ENCODE peak calls at places on chromosomes 2 and 18, in six cellular contexts. T, B, G, X, P and W are unnamed samples.

GRCh38 chr2:209519911-209520310 is 96.1 kb downstream of the MAP2 start:
- DNase-seq in B (no peak), T (no peak), X (no peak), P (no peak), G (peak; percentile 1), W (no peak)

GRCh38 chr2:3522851-3523481 is 3.6 kb upstream of the ADI1 start:
- DNase-seq in T (no peak), G (no peak), B (no peak), P (no peak), X (peak; percentile 70), W (no peak)

GRCh38 chr18:12779456-12779855 is 76.6 kb downstream of the PSMG2 start:
- DNase-seq in B (no peak), G (no peak), P (no peak), X (no peak), T (no peak), W (no peak)

GRCh38 chr2:133213651-133214050 is 354.6 kb downstream of the NCKAP5 start:
- DNase-seq in P (no peak), X (no peak), G (no peak), B (no peak), T (no peak), W (no peak)

GRCh38 chr18:62781893-62782292 is 66.6 kb downstream of the PHLPP1 start:
- DNase-seq in T (no peak), G (no peak), P (no peak), B (no peak), X (peak; percentile 80), W (no peak)

GRCh38 chr2:128788636-128789220 is 470.1 kb upstream of the HS6ST1 start:
- DNase-seq in X (no peak), T (no peak), G (no peak), B (peak; percentile 41), P (no peak), W (no peak)

GRCh38 chr18:36127866-36128845 is 984 bp downstream of the SLC39A6 start:
- DNase-seq in G (peak; percentile 75), B (no peak), X (peak; percentile 34), T (no peak), P (no peak), W (no peak)

GRCh38 chr2:12884713-12885282 is 168.1 kb downstream of the TRIB2 start:
- DNase-seq in P (peak; percentile 83), G (no peak), B (peak; percentile 76), T (no peak), X (peak; percentile 86), W (no peak)

GRCh38 chr2:39542523-39542922 is 105.4 kb upstream of the MAP4K3 start:
- DNase-seq in T (no peak), G (no peak), X (no peak), P (no peak), B (no peak), W (no peak)

GRCh38 chr2:161068670-161069069 is 91.6 kb upstream of the TANK start:
- DNase-seq in T (no peak), G (no peak), X (peak; percentile 34), P (no peak), B (no peak), W (no peak)

GRCh38 chr18:5097116-5097703 is 99.8 kb downstream of the AKAIN1 start:
- DNase-seq in G (no peak), T (no peak), P (no peak), B (no peak), X (no peak), W (no peak)

GRCh38 chr18:47772374-47773248 is 157.8 kb downstream of the SMAD2 start:
- DNase-seq in P (no peak), G (peak; percentile 31), B (no peak), T (peak; percentile 38), X (peak; percentile 79), W (peak; percentile 84)

GRCh38 chr2:222442665-222443064 is 18.3 kb downstream of the SGPP2 start:
- DNase-seq in X (no peak), T (no peak), G (peak; percentile 10), P (no peak), B (no peak), W (no peak)